ENCODE peak calls at places on chromosome 22, in five cellular contexts. One of them, this sample, is unnamed.
A peak's percentile ranks its signal among the peaks of the same experiment; 100 is the strongest.

GRCh38 chr22:44360686-44361381 is 48.1 kb upstream of the SHISAL1 start:
- DNase-seq in astrocyte: peak; percentile 90
- DNase-seq in lower lobe of right lung: peak; percentile 51
- DNase-seq in stomach: peak; percentile 78
- DNase-seq in mesenchymal stem cell: peak; percentile 62
- DNase-seq in this sample: peak; percentile 80

GRCh38 chr22:45968003-45968650 is 8.8 kb downstream of the WNT7B start:
- DNase-seq in lower lobe of right lung: no peak
- DNase-seq in mesenchymal stem cell: peak; percentile 15
- DNase-seq in stomach: no peak
- DNase-seq in astrocyte: peak; percentile 79
- DNase-seq in this sample: peak; percentile 66

GRCh38 chr22:50600967-50601668 is 525 bp downstream of the MAPK8IP2 start:
- DNase-seq in lower lobe of right lung: no peak
- DNase-seq in astrocyte: no peak
- DNase-seq in mesenchymal stem cell: no peak
- DNase-seq in stomach: no peak
- DNase-seq in this sample: no peak

GRCh38 chr22:31532060-31532459 is 35.7 kb downstream of the SFI1 start:
- DNase-seq in astrocyte: peak; percentile 39
- DNase-seq in mesenchymal stem cell: peak; percentile 35
- DNase-seq in stomach: no peak
- DNase-seq in lower lobe of right lung: no peak
- DNase-seq in this sample: peak; percentile 3

GRCh38 chr22:47021371-47022074 is 259.1 kb downstream of the TBC1D22A start:
- DNase-seq in astrocyte: no peak
- DNase-seq in stomach: peak; percentile 7
- DNase-seq in mesenchymal stem cell: no peak
- DNase-seq in lower lobe of right lung: no peak
- DNase-seq in this sample: no peak

GRCh38 chr22:31344369-31345330 is 1.5 kb downstream of the PATZ1 start:
- DNase-seq in astrocyte: peak; percentile 53
- DNase-seq in stomach: peak; percentile 63
- DNase-seq in mesenchymal stem cell: peak; percentile 52
- DNase-seq in lower lobe of right lung: peak; percentile 59
- DNase-seq in this sample: peak; percentile 57

GRCh38 chr22:36765131-36765942 is 10.6 kb downstream of the IFT27 start:
- DNase-seq in lower lobe of right lung: no peak
- DNase-seq in astrocyte: no peak
- DNase-seq in mesenchymal stem cell: no peak
- DNase-seq in stomach: no peak
- DNase-seq in this sample: no peak

GRCh38 chr22:30667092-30667485 is 586 bp downstream of the DUSP18 start:
- DNase-seq in astrocyte: no peak
- DNase-seq in stomach: no peak
- DNase-seq in mesenchymal stem cell: no peak
- DNase-seq in lower lobe of right lung: no peak
- DNase-seq in this sample: no peak

DNA sequence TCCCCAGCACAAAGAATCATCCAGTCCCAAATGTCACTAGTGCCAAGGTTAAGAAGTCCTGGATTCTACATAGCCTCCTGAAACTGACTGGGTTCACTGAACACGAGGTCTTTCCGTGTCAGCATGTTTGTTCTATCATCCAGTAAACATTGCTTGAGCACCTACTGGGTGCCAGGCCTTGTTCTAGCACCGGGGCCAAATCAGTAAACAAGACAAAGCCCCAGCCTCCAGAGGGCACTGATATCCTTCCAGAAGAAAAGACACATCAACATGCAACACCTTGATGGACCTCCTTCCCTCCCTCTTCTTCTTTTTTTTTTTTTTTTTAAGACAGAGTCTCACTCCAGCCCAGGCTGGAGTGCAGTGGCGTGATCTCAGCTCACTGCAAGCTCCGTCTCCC is 26.9 kb downstream of the TPST2 start:
- DNase-seq in lower lobe of right lung: no peak
- DNase-seq in astrocyte: no peak
- DNase-seq in mesenchymal stem cell: no peak
- DNase-seq in stomach: no peak
- DNase-seq in this sample: no peak
- H3K36me3 ChIP-seq in lower lobe of right lung: peaks cover 21% of the 10 kb centered on the region
- H3K36me3 ChIP-seq in astrocyte: peaks cover 3% of the 10 kb centered on the region
- H3K36me3 ChIP-seq in mesenchymal stem cell: peaks cover 12% of the 10 kb centered on the region
- H3K36me3 ChIP-seq in stomach: no peaks in the 10 kb centered on the region
- H3K36me3 ChIP-seq in this sample: peaks cover 4% of the 10 kb centered on the region

DNA sequence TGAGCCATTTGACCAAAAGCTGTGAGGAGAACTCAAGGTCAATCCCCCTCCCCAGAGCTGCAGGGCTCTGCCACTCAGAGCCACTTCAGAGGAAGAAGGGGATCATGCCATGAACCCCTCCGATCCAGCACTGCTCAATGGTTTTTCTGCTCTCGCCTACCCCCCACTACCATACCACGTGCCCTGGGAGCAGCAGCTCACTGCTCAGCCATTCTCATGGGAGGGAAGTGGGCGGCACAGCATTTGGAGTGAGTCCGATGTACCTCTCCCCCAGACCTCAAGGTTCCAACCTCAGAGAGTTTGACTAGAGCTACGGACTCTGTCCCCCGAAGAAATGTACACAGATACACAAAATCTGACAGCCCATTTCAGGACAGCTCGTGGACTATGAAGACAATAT is 34.5 kb downstream of the AP1B1 start:
- DNase-seq in lower lobe of right lung: peak; percentile 12
- DNase-seq in mesenchymal stem cell: no peak
- DNase-seq in astrocyte: no peak
- DNase-seq in stomach: no peak
- DNase-seq in this sample: no peak
- H3K36me3 ChIP-seq in lower lobe of right lung: peaks cover 100% of the 10 kb centered on the region
- H3K36me3 ChIP-seq in mesenchymal stem cell: peaks cover 89% of the 10 kb centered on the region
- H3K36me3 ChIP-seq in astrocyte: peaks cover 31% of the 10 kb centered on the region
- H3K36me3 ChIP-seq in stomach: peaks cover 100% of the 10 kb centered on the region
- H3K36me3 ChIP-seq in this sample: peaks cover 75% of the 10 kb centered on the region

GRCh38 chr22:17818649-17819048 is 44.4 kb upstream of the BID start:
- DNase-seq in mesenchymal stem cell: no peak
- DNase-seq in lower lobe of right lung: no peak
- DNase-seq in astrocyte: no peak
- DNase-seq in stomach: no peak
- DNase-seq in this sample: no peak
- H3K36me3 ChIP-seq in mesenchymal stem cell: peaks cover 87% of the 10 kb centered on the region
- H3K36me3 ChIP-seq in lower lobe of right lung: peaks cover 45% of the 10 kb centered on the region
- H3K36me3 ChIP-seq in astrocyte: no peaks in the 10 kb centered on the region
- H3K36me3 ChIP-seq in stomach: peaks cover 91% of the 10 kb centered on the region
- H3K36me3 ChIP-seq in this sample: peaks cover 40% of the 10 kb centered on the region

DNA sequence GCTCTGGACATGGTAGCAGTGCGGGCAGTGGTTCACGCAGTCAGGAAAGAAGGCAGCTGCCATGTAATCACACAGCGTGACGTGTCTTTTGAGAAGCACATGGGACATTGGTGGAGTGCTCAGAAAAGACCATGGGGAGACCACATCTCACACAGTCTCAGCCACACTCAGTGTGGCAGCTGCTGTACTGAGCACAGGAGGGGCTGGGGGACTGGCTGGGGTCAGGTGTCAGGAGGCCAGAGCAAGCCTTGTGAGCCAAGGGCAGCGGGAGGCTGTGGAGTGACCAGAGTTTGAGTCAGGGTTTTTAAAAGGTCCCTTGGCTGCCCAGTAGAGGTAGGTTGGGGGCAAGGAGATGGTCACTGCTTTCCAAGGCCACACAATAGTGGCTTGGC is 18.5 kb downstream of the CLDN5 start:
- DNase-seq in lower lobe of right lung: no peak
- DNase-seq in mesenchymal stem cell: no peak
- DNase-seq in astrocyte: no peak
- DNase-seq in stomach: no peak
- DNase-seq in this sample: no peak
- H3K36me3 ChIP-seq in lower lobe of right lung: no peaks in the 10 kb centered on the region
- H3K36me3 ChIP-seq in mesenchymal stem cell: peaks cover 18% of the 10 kb centered on the region
- H3K36me3 ChIP-seq in astrocyte: no peaks in the 10 kb centered on the region
- H3K36me3 ChIP-seq in stomach: no peaks in the 10 kb centered on the region
- H3K36me3 ChIP-seq in this sample: peaks cover 2% of the 10 kb centered on the region

DNA sequence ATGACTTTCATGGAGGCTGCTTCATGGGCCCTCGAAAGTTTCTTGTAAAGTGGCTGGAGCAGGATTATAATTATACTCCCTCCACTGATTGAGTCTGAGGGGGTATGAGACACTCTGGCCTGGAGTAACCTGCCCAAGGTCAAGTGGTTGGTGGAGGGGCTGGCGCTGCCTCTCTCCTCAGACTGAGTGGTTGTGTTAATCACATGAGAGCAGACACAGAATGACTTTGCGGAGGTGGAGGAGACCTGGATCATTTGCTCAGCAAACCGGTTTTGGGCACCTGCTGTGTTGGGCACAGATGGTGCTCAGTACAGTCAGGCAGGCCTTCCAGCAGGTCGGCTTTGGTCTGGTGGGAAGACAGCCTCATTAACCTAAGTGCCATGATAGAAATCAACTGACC is 11.8 kb downstream of the BCR start:
- DNase-seq in mesenchymal stem cell: no peak
- DNase-seq in lower lobe of right lung: peak; percentile 78
- DNase-seq in stomach: peak; percentile 77
- DNase-seq in astrocyte: no peak
- DNase-seq in this sample: no peak
- H3K36me3 ChIP-seq in mesenchymal stem cell: peaks cover 14% of the 10 kb centered on the region
- H3K36me3 ChIP-seq in lower lobe of right lung: no peaks in the 10 kb centered on the region
- H3K36me3 ChIP-seq in stomach: peaks cover 4% of the 10 kb centered on the region
- H3K36me3 ChIP-seq in astrocyte: peaks cover 2% of the 10 kb centered on the region
- H3K36me3 ChIP-seq in this sample: no peaks in the 10 kb centered on the region

This sample was measured in IMR-90.